ENCODE peak calls at places on chromosomes 12 and 14, in seven cellular contexts. One of them, this sample, is unnamed.

GRCh38 chr12:77943466-77943865 is 112.8 kb downstream of the NAV3 start:
- DNase-seq in naive thymus-derived CD4-positive, alpha-beta T cell: no peak
- DNase-seq in mesendoderm: peak; percentile 24
- DNase-seq in pancreas: no peak
- DNase-seq in MM.1S: no peak
- DNase-seq in mesenchymal stem cell: peak; percentile 71
- DNase-seq in right atrium auricular region: no peak
- DNase-seq in this sample: no peak

GRCh38 chr12:127779301-127780045 is 487.5 kb upstream of the TMEM132C start:
- DNase-seq in naive thymus-derived CD4-positive, alpha-beta T cell: no peak
- DNase-seq in mesendoderm: peak; percentile 61
- DNase-seq in pancreas: no peak
- DNase-seq in MM.1S: no peak
- DNase-seq in mesenchymal stem cell: peak; percentile 3
- DNase-seq in right atrium auricular region: no peak
- DNase-seq in this sample: no peak

GRCh38 chr14:95157987-95158712 is 821 bp upstream of the DICER1 start:
- DNase-seq in naive thymus-derived CD4-positive, alpha-beta T cell: peak; percentile 54
- DNase-seq in mesendoderm: peak; percentile 53
- DNase-seq in pancreas: no peak
- DNase-seq in MM.1S: peak; percentile 42
- DNase-seq in mesenchymal stem cell: no peak
- DNase-seq in right atrium auricular region: no peak
- DNase-seq in this sample: no peak

GRCh38 chr14:32594766-32595165 is 265.7 kb downstream of the AKAP6 start:
- DNase-seq in naive thymus-derived CD4-positive, alpha-beta T cell: no peak
- DNase-seq in mesendoderm: no peak
- DNase-seq in pancreas: no peak
- DNase-seq in MM.1S: no peak
- DNase-seq in mesenchymal stem cell: peak; percentile 60
- DNase-seq in right atrium auricular region: no peak
- DNase-seq in this sample: no peak

GRCh38 chr12:70467908-70468733 is 102.0 kb downstream of the KCNMB4 start:
- DNase-seq in naive thymus-derived CD4-positive, alpha-beta T cell: no peak
- DNase-seq in mesendoderm: no peak
- DNase-seq in pancreas: no peak
- DNase-seq in MM.1S: no peak
- DNase-seq in mesenchymal stem cell: no peak
- DNase-seq in right atrium auricular region: no peak
- DNase-seq in this sample: no peak

GRCh38 chr14:101965145-101965531 is 765 bp downstream of the DYNC1H1 start:
- DNase-seq in naive thymus-derived CD4-positive, alpha-beta T cell: peak; percentile 46
- DNase-seq in mesendoderm: peak; percentile 68
- DNase-seq in pancreas: peak; percentile 58
- DNase-seq in MM.1S: peak; percentile 49
- DNase-seq in mesenchymal stem cell: peak; percentile 83
- DNase-seq in right atrium auricular region: peak; percentile 83
- DNase-seq in this sample: peak; percentile 39

GRCh38 chr14:60590907-60591510 is 58.3 kb downstream of the SIX1 start:
- DNase-seq in naive thymus-derived CD4-positive, alpha-beta T cell: no peak
- DNase-seq in mesendoderm: peak; percentile 62
- DNase-seq in pancreas: no peak
- DNase-seq in MM.1S: no peak
- DNase-seq in mesenchymal stem cell: no peak
- DNase-seq in right atrium auricular region: no peak
- DNase-seq in this sample: no peak

GRCh38 chr12:4806439-4807115 is 86.4 kb downstream of the GALNT8 start:
- DNase-seq in naive thymus-derived CD4-positive, alpha-beta T cell: no peak
- DNase-seq in mesendoderm: no peak
- DNase-seq in pancreas: no peak
- DNase-seq in MM.1S: no peak
- DNase-seq in mesenchymal stem cell: no peak
- DNase-seq in right atrium auricular region: no peak
- DNase-seq in this sample: no peak

GRCh38 chr14:85125331-85125730 is 404.6 kb upstream of the FLRT2 start:
- DNase-seq in naive thymus-derived CD4-positive, alpha-beta T cell: no peak
- DNase-seq in mesendoderm: peak; percentile 46
- DNase-seq in pancreas: no peak
- DNase-seq in MM.1S: no peak
- DNase-seq in mesenchymal stem cell: peak; percentile 1
- DNase-seq in right atrium auricular region: no peak
- DNase-seq in this sample: no peak

GRCh38 chr12:58888131-58888783 is 32.0 kb downstream of the LRIG3 start:
- DNase-seq in naive thymus-derived CD4-positive, alpha-beta T cell: no peak
- DNase-seq in mesendoderm: no peak
- DNase-seq in pancreas: no peak
- DNase-seq in MM.1S: no peak
- DNase-seq in mesenchymal stem cell: no peak
- DNase-seq in right atrium auricular region: no peak
- DNase-seq in this sample: no peak

GRCh38 chr12:24911284-24911791 is 37.6 kb downstream of the BCAT1 start:
- DNase-seq in naive thymus-derived CD4-positive, alpha-beta T cell: no peak
- DNase-seq in mesendoderm: peak; percentile 51
- DNase-seq in pancreas: no peak
- DNase-seq in MM.1S: no peak
- DNase-seq in mesenchymal stem cell: peak; percentile 90
- DNase-seq in right atrium auricular region: no peak
- DNase-seq in this sample: no peak

GRCh38 chr12:11092128-11092527 is at the start of gene TAS2R43:
- DNase-seq in naive thymus-derived CD4-positive, alpha-beta T cell: no peak
- DNase-seq in mesendoderm: no peak
- DNase-seq in pancreas: no peak
- DNase-seq in MM.1S: no peak
- DNase-seq in mesenchymal stem cell: no peak
- DNase-seq in right atrium auricular region: no peak
- DNase-seq in this sample: no peak

GRCh38 chr12:67792185-67792584 is 143.6 kb downstream of the DYRK2 start:
- DNase-seq in naive thymus-derived CD4-positive, alpha-beta T cell: no peak
- DNase-seq in mesendoderm: no peak
- DNase-seq in pancreas: peak; percentile 92
- DNase-seq in MM.1S: no peak
- DNase-seq in mesenchymal stem cell: no peak
- DNase-seq in right atrium auricular region: no peak
- DNase-seq in this sample: no peak

GRCh38 chr12:106669216-106669615 is 86.4 kb downstream of the RFX4 start:
- DNase-seq in naive thymus-derived CD4-positive, alpha-beta T cell: no peak
- DNase-seq in mesendoderm: no peak
- DNase-seq in pancreas: no peak
- DNase-seq in MM.1S: no peak
- DNase-seq in mesenchymal stem cell: no peak
- DNase-seq in right atrium auricular region: no peak
- DNase-seq in this sample: no peak

GRCh38 chr12:26868505-26869494 is 35.8 kb upstream of the ITPR2 start:
- DNase-seq in naive thymus-derived CD4-positive, alpha-beta T cell: no peak
- DNase-seq in mesendoderm: no peak
- DNase-seq in pancreas: no peak
- DNase-seq in MM.1S: no peak
- DNase-seq in mesenchymal stem cell: no peak
- DNase-seq in right atrium auricular region: no peak
- DNase-seq in this sample: no peak

GRCh38 chr12:121326996-121327674 is 25.1 kb downstream of the ANAPC5 start:
- DNase-seq in naive thymus-derived CD4-positive, alpha-beta T cell: no peak
- DNase-seq in mesendoderm: no peak
- DNase-seq in pancreas: no peak
- DNase-seq in MM.1S: no peak
- DNase-seq in mesenchymal stem cell: no peak
- DNase-seq in right atrium auricular region: no peak
- DNase-seq in this sample: no peak

GRCh38 chr14:33839193-33840076 is 111.4 kb downstream of the EGLN3 start:
- DNase-seq in naive thymus-derived CD4-positive, alpha-beta T cell: peak; percentile 2
- DNase-seq in mesendoderm: peak; percentile 45
- DNase-seq in pancreas: peak; percentile 45
- DNase-seq in MM.1S: peak; percentile 36
- DNase-seq in mesenchymal stem cell: peak; percentile 59
- DNase-seq in right atrium auricular region: peak; percentile 66
- DNase-seq in this sample: no peak

GRCh38 chr12:124542021-124542941 is 25.1 kb downstream of the NCOR2 start:
- DNase-seq in naive thymus-derived CD4-positive, alpha-beta T cell: no peak
- DNase-seq in mesendoderm: no peak
- DNase-seq in pancreas: no peak
- DNase-seq in MM.1S: no peak
- DNase-seq in mesenchymal stem cell: no peak
- DNase-seq in right atrium auricular region: no peak
- DNase-seq in this sample: no peak

GRCh38 chr14:34407951-34408350 is 54.1 kb downstream of the SPTSSA start:
- DNase-seq in naive thymus-derived CD4-positive, alpha-beta T cell: no peak
- DNase-seq in mesendoderm: no peak
- DNase-seq in pancreas: no peak
- DNase-seq in MM.1S: no peak
- DNase-seq in mesenchymal stem cell: no peak
- DNase-seq in right atrium auricular region: no peak
- DNase-seq in this sample: no peak

GRCh38 chr12:101927999-101928398 is 50.6 kb downstream of the DRAM1 start:
- DNase-seq in naive thymus-derived CD4-positive, alpha-beta T cell: no peak
- DNase-seq in mesendoderm: no peak
- DNase-seq in pancreas: no peak
- DNase-seq in MM.1S: no peak
- DNase-seq in mesenchymal stem cell: no peak
- DNase-seq in right atrium auricular region: no peak
- DNase-seq in this sample: no peak

GRCh38 chr14:43471595-43471994 is 1035.5 kb downstream of the FSCB start:
- DNase-seq in naive thymus-derived CD4-positive, alpha-beta T cell: no peak
- DNase-seq in mesendoderm: peak; percentile 7
- DNase-seq in pancreas: no peak
- DNase-seq in MM.1S: no peak
- DNase-seq in mesenchymal stem cell: no peak
- DNase-seq in right atrium auricular region: no peak
- DNase-seq in this sample: no peak

GRCh38 chr14:59483360-59483759 is 848 bp downstream of the L3HYPDH start:
- DNase-seq in naive thymus-derived CD4-positive, alpha-beta T cell: no peak
- DNase-seq in mesendoderm: peak; percentile 66
- DNase-seq in pancreas: no peak
- DNase-seq in MM.1S: no peak
- DNase-seq in mesenchymal stem cell: peak; percentile 78
- DNase-seq in right atrium auricular region: no peak
- DNase-seq in this sample: no peak

GRCh38 chr14:85315290-85315689 is 214.7 kb upstream of the FLRT2 start:
- DNase-seq in naive thymus-derived CD4-positive, alpha-beta T cell: no peak
- DNase-seq in mesendoderm: no peak
- DNase-seq in pancreas: no peak
- DNase-seq in MM.1S: no peak
- DNase-seq in mesenchymal stem cell: peak; percentile 12
- DNase-seq in right atrium auricular region: no peak
- DNase-seq in this sample: no peak

GRCh38 chr12:113961921-113962710 is 4.0 kb downstream of the RBM19 start:
- DNase-seq in naive thymus-derived CD4-positive, alpha-beta T cell: no peak
- DNase-seq in mesendoderm: no peak
- DNase-seq in pancreas: no peak
- DNase-seq in MM.1S: no peak
- DNase-seq in mesenchymal stem cell: peak; percentile 73
- DNase-seq in right atrium auricular region: no peak
- DNase-seq in this sample: no peak

GRCh38 chr14:90987140-90987539 is 73.3 kb downstream of the RPS6KA5 start:
- DNase-seq in naive thymus-derived CD4-positive, alpha-beta T cell: no peak
- DNase-seq in mesendoderm: no peak
- DNase-seq in pancreas: no peak
- DNase-seq in MM.1S: no peak
- DNase-seq in mesenchymal stem cell: no peak
- DNase-seq in right atrium auricular region: no peak
- DNase-seq in this sample: no peak

GRCh38 chr12:79548525-79548924 is 142.2 kb downstream of the PAWR start:
- DNase-seq in naive thymus-derived CD4-positive, alpha-beta T cell: no peak
- DNase-seq in mesendoderm: peak; percentile 21
- DNase-seq in pancreas: no peak
- DNase-seq in MM.1S: no peak
- DNase-seq in mesenchymal stem cell: no peak
- DNase-seq in right atrium auricular region: no peak
- DNase-seq in this sample: no peak
- H3K27ac ChIP-seq in naive thymus-derived CD4-positive, alpha-beta T cell: no peak overlapping the region
- H3K27ac ChIP-seq in mesendoderm: peak overlapping the region; percentile 96
- H3K27ac ChIP-seq in pancreas: peak overlapping the region; percentile 14
- H3K27ac ChIP-seq in MM.1S: no peak overlapping the region
- H3K27ac ChIP-seq in mesenchymal stem cell: peak overlapping the region; percentile 100
- H3K27ac ChIP-seq in right atrium auricular region: no peak overlapping the region
- H3K27ac ChIP-seq in this sample: no peak overlapping the region

DNA sequence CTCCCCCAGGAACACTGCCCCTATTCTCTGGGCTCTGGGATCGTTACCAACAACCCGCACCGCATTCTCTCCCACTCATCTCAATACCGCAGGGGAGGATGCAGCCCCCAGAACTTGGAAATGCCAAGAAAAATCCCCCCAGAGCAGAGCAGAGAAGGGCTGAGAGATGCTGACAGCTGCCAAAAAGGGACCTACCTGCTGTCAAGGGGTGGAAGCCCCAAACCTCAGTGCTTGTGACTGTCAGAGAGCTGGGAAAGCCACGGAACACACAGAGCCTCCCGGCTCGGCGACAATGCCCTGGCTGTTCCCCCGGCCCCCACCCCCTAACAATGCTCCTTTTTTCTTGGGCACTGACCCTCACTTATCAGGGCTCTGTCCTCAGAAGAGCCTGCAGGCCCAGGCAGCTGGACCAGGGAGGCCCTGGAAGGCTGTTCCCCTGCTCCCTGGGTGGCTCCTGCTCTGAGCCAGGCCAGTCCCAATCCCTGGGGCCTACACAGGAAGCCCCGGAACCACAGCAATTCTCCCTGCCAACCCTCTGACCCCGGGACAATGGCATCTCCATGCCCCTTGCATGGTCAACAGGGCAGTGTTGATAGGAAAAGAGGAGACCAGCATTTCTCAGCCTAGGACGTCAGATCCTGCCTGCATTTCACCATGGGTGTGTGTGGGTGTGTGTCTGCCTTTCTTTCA is 78.9 kb downstream of the ITPK1 start:
- DNase-seq in naive thymus-derived CD4-positive, alpha-beta T cell: no peak
- DNase-seq in mesendoderm: no peak
- DNase-seq in pancreas: no peak
- DNase-seq in MM.1S: no peak
- DNase-seq in mesenchymal stem cell: no peak
- DNase-seq in right atrium auricular region: no peak
- DNase-seq in this sample: no peak
- H3K4me1 ChIP-seq in naive thymus-derived CD4-positive, alpha-beta T cell: peaks cover 17% of the 10 kb centered on the region
- H3K4me1 ChIP-seq in mesendoderm: peaks cover 12% of the 10 kb centered on the region
- H3K4me1 ChIP-seq in pancreas: peaks cover 8% of the 10 kb centered on the region
- H3K4me1 ChIP-seq in MM.1S: no peaks in the 10 kb centered on the region
- H3K4me1 ChIP-seq in mesenchymal stem cell: peaks cover 40% of the 10 kb centered on the region
- H3K4me1 ChIP-seq in right atrium auricular region: no peaks in the 10 kb centered on the region
- H3K4me1 ChIP-seq in this sample: peaks cover 19% of the 10 kb centered on the region

GRCh38 chr12:92146865-92147264 is 1.2 kb upstream of the BTG1 start:
- DNase-seq in naive thymus-derived CD4-positive, alpha-beta T cell: no peak
- DNase-seq in mesendoderm: no peak
- DNase-seq in pancreas: no peak
- DNase-seq in MM.1S: peak; percentile 8
- DNase-seq in mesenchymal stem cell: peak; percentile 23
- DNase-seq in right atrium auricular region: no peak
- DNase-seq in this sample: no peak
- H3K4me3 ChIP-seq in naive thymus-derived CD4-positive, alpha-beta T cell: peak overlapping the region; percentile 92
- H3K4me3 ChIP-seq in mesendoderm: no peak overlapping the region
- H3K4me3 ChIP-seq in pancreas: peak overlapping the region; percentile 88
- H3K4me3 ChIP-seq in MM.1S: peak overlapping the region; percentile 80
- H3K4me3 ChIP-seq in mesenchymal stem cell: no peak overlapping the region
- H3K4me3 ChIP-seq in right atrium auricular region: peak overlapping the region; percentile 75
- H3K4me3 ChIP-seq in this sample: peak overlapping the region; percentile 90

DNA sequence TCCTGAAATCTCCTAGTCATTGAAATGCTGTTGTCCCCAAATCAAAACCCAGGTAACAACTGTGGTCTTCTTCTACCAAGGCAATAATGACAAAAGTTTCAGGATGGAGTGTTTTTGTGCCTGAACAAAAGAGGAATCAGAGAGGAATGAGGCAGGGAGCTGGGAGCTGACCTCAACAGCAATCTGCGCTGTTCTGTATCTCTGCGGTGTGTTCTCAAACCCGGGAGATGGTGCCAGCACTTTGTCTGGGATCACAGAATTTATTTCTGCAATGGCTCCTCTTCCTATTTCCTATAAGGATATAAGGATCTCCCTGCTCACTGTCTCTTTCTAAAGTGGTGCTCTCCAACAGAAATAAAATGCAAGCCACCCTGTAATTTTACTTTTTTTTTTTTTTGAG is 449 bp upstream of the GLT8D2 start:
- DNase-seq in naive thymus-derived CD4-positive, alpha-beta T cell: no peak
- DNase-seq in mesendoderm: no peak
- DNase-seq in pancreas: no peak
- DNase-seq in MM.1S: no peak
- DNase-seq in mesenchymal stem cell: no peak
- DNase-seq in right atrium auricular region: no peak
- DNase-seq in this sample: no peak
- H3K27ac ChIP-seq in naive thymus-derived CD4-positive, alpha-beta T cell: no peak overlapping the region
- H3K27ac ChIP-seq in mesendoderm: no peak overlapping the region
- H3K27ac ChIP-seq in pancreas: no peak overlapping the region
- H3K27ac ChIP-seq in MM.1S: no peak overlapping the region
- H3K27ac ChIP-seq in mesenchymal stem cell: peak overlapping the region; percentile 96
- H3K27ac ChIP-seq in right atrium auricular region: peak overlapping the region; percentile 48
- H3K27ac ChIP-seq in this sample: no peak overlapping the region

This sample was measured in effector memory CD4-positive, alpha-beta T cell.